ENCODE peak calls at places on chromosomes 7 and 10, in five cellular contexts. W is left ventricle myocardium inferior, B is brain microvascular endothelial cell, U is SK-N-MC, H is OCI-LY7. O is an unnamed sample.

GRCh38 chr7:7181519-7182155 is 707 bp upstream of the C1GALT1 start:
- DNase-seq in H (peak), W (no peak), U (no peak), B (no peak), O (peak)

GRCh38 chr10:101781984-101782810 is 1.0 kb downstream of the NPM3 start:
- DNase-seq in W (no peak), B (no peak), H (peak), U (no peak), O (no peak)

GRCh38 chr7:100865372-100865911 is 1.7 kb upstream of the TRIP6 start:
- DNase-seq in U (no peak), B (no peak), W (no peak), H (no peak), O (no peak)

GRCh38 chr7:40437936-40438634 is 303.3 kb downstream of the SUGCT start:
- DNase-seq in H (no peak), U (no peak), W (no peak), B (peak), O (no peak)

GRCh38 chr10:69389827-69390490 is 26.8 kb downstream of the TACR2 start:
- DNase-seq in H (peak), W (peak), U (no peak), B (no peak), O (no peak)

GRCh38 chr10:71021402-71021801 is 133.0 kb upstream of the PCBD1 start:
- DNase-seq in H (no peak), U (no peak), W (no peak), B (no peak), O (no peak)

GRCh38 chr7:28065308-28065707 is 115.3 kb downstream of the JAZF1 start:
- DNase-seq in H (no peak), W (no peak), B (no peak), U (no peak), O (no peak)

GRCh38 chr7:102836206-102836938 is 76.4 kb upstream of the LRRC17 start:
- DNase-seq in B (peak), U (peak), H (no peak), W (no peak), O (no peak)

GRCh38 chr10:132848951-132849545 is 63.1 kb upstream of the NKX6-2 start:
- DNase-seq in W (no peak), H (no peak), B (no peak), U (no peak), O (no peak)

GRCh38 chr7:106792233-106792926 is 72.7 kb upstream of the PIK3CG start:
- DNase-seq in U (no peak), B (no peak), W (no peak), H (no peak), O (no peak)

GRCh38 chr10:119241066-119241465 is 33.7 kb downstream of the GRK5 start:
- DNase-seq in H (no peak), B (no peak), U (no peak), W (no peak), O (no peak)

GRCh38 chr7:105261689-105262088 is 127.0 kb downstream of the SRPK2 start:
- DNase-seq in H (no peak), B (no peak), W (no peak), U (no peak), O (peak)

GRCh38 chr7:89332026-89332425 is 536.5 kb upstream of the TEX47 start:
- DNase-seq in H (no peak), B (no peak), W (no peak), U (no peak), O (no peak)

GRCh38 chr7:150845471-150845870 is 6.8 kb upstream of the AOC1 start:
- DNase-seq in B (no peak), H (no peak), W (peak), U (no peak), O (peak)

GRCh38 chr10:27743736-27744477 is 1.7 kb downstream of the MKX start:
- DNase-seq in B (no peak), H (no peak), W (no peak), U (no peak), O (no peak)

GRCh38 chr10:71847418-71847817 is 3.6 kb downstream of the PSAP start:
- DNase-seq in W (no peak), U (no peak), H (no peak), B (no peak), O (no peak)

GRCh38 chr7:75734586-75735047 is 4.1 kb downstream of the HIP1 start:
- DNase-seq in U (no peak), B (peak), W (no peak), H (no peak), O (no peak)

GRCh38 chr7:46004965-46005364 is 83.9 kb upstream of the IGFBP3 start:
- DNase-seq in B (no peak), H (no peak), W (no peak), U (no peak), O (no peak)

GRCh38 chr7:33916357-33917081 is 11.2 kb downstream of the BMPER start:
- DNase-seq in B (no peak), W (no peak), U (no peak), H (no peak), O (no peak)

GRCh38 chr7:1372671-1373379 is 86.4 kb downstream of the MICALL2 start:
- DNase-seq in U (no peak), H (no peak), B (no peak), W (no peak), O (no peak)

GRCh38 chr10:79816-80215 is 30.7 kb upstream of the TUBB8 start:
- DNase-seq in B (no peak), W (no peak), U (no peak), H (no peak), O (no peak)

GRCh38 chr7:149027560-149028345 is 552 bp downstream of the PDIA4 start:
- DNase-seq in W (no peak), H (peak), U (no peak), B (no peak), O (no peak)

GRCh38 chr7:156680281-156680680 is 39.7 kb downstream of the RNF32 start:
- DNase-seq in B (no peak), H (no peak), W (no peak), U (no peak), O (no peak)

GRCh38 chr10:80382989-80383388 is 25.4 kb upstream of the PRXL2A start:
- DNase-seq in B (peak), H (peak), U (no peak), W (no peak), O (no peak)

GRCh38 chr7:47100815-47101435 is 481.0 kb downstream of the TNS3 start:
- DNase-seq in H (peak), W (peak), U (no peak), B (peak), O (no peak)

GRCh38 chr7:139626817-139627216 is 103.3 kb downstream of the CLEC2L start:
- DNase-seq in H (peak), B (no peak), U (no peak), W (no peak), O (no peak)

GRCh38 chr7:99201027-99201426 is 6.9 kb downstream of the KPNA7 start:
- DNase-seq in H (no peak), B (peak), W (no peak), U (no peak), O (no peak)

GRCh38 chr7:134359787-134360432 is 43.2 kb upstream of the SLC35B4 start:
- DNase-seq in H (no peak), W (no peak), U (no peak), B (no peak), O (no peak)

GRCh38 chr7:114761973-114762372 is 159.9 kb upstream of the MDFIC start:
- DNase-seq in U (no peak), B (no peak), H (no peak), W (no peak), O (no peak)

GRCh38 chr10:58026036-58026435 is 241.7 kb downstream of the IPMK start:
- DNase-seq in H (no peak), U (no peak), B (no peak), W (no peak), O (no peak)

GRCh38 chr7:157010588-157011332 is at the start of gene MNX1:
- DNase-seq in W (peak), H (peak), B (no peak), U (no peak), O (peak)

GRCh38 chr10:80462986-80463741 is 9.1 kb downstream of the TSPAN14 start:
- DNase-seq in W (no peak), U (no peak), H (peak), B (no peak), O (no peak)

GRCh38 chr10:90125966-90126600 is 424.7 kb downstream of the KIF20B start:
- DNase-seq in H (no peak), B (peak), W (no peak), U (no peak), O (no peak)

GRCh38 chr7:130941322-130942210 is 207.6 kb upstream of the KLF14 start:
- DNase-seq in B (peak), H (peak), U (no peak), W (peak), O (peak)

GRCh38 chr7:123941391-123942180 is 16.5 kb downstream of the SPAM1 start:
- DNase-seq in B (no peak), H (no peak), U (no peak), W (no peak), O (no peak)

GRCh38 chr10:79103078-79103477 is 34.3 kb downstream of the ZMIZ1 start:
- DNase-seq in H (no peak), B (no peak), W (no peak), U (no peak), O (no peak)

GRCh38 chr10:79100761-79101160 is 32.0 kb downstream of the ZMIZ1 start:
- DNase-seq in W (no peak), B (no peak), H (peak), U (no peak), O (no peak)

GRCh38 chr10:79101560-79101971 is 32.8 kb downstream of the ZMIZ1 start:
- DNase-seq in W (no peak), U (no peak), B (no peak), H (peak), O (peak)

GRCh38 chr10:79103585-79103984 is 34.8 kb downstream of the ZMIZ1 start:
- DNase-seq in U (no peak), H (no peak), W (no peak), B (no peak), O (no peak)

DNA sequence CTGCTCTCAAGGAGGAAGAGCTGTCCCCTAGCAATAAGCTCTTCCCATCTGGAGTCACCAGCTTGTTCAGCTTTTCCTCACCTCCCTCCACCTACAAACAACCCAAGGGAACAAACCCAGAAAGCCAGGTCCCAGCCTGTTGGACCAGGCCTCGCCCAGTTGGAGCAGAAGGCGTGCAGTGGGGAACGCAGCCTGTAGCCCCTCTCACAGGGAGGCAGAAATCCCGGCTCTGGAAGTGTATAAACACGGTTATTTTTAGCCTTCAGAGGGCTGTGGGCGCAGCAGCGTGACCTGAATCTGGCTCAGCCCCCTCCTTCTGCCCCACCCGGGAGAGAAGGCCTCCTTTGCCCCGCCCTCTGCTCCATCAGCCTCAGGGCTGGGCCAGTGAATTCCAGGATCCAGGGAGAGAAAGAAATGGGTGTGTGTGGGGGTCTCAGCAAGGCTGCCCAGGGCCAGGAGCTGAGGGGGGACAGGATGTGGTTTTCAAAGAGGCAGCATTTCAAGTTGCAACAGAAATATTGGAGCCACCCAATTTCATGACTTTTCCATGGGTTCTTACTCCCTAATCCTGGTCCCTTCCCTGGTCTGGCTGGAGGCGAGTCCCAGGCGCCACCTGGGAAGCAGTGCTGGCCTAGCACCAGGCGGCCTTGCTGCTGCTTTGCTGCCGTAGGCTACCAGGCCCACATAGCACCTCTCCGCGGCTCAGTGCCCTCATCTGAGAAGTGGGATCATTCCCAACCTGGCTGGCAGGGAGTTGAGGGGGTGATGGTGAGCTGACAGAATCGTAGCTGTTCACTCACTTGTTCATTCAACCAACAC is 33.5 kb downstream of the ZMIZ1 start:
- DNase-seq in W (peak), B (no peak), U (no peak), H (no peak), O (peak)
- H3K27ac ChIP-seq in W (peak), B (no peak), U (no peak), H (peak), O (peak)

GRCh38 chr10:13961853-13962252 is 368.9 kb downstream of the FRMD4A start:
- DNase-seq in H (no peak), B (no peak), U (no peak), W (no peak), O (no peak)

GRCh38 chr10:13959443-13960359 is 371.0 kb downstream of the FRMD4A start:
- DNase-seq in W (no peak), H (no peak), B (no peak), U (no peak), O (no peak)

GRCh38 chr10:13960603-13961002 is 370.1 kb downstream of the FRMD4A start:
- DNase-seq in B (no peak), U (no peak), W (no peak), H (no peak), O (no peak)

GRCh38 chr10:13957856-13958255 is 371.1 kb downstream of the PRPF18 start:
- DNase-seq in H (no peak), B (no peak), W (no peak), U (no peak), O (no peak)

GRCh38 chr10:13961096-13961495 is 369.6 kb downstream of the FRMD4A start:
- DNase-seq in B (peak), H (no peak), U (no peak), W (no peak), O (peak)
- H3K27ac ChIP-seq in B (peak), H (no peak), U (no peak), W (peak), O (peak)

DNA sequence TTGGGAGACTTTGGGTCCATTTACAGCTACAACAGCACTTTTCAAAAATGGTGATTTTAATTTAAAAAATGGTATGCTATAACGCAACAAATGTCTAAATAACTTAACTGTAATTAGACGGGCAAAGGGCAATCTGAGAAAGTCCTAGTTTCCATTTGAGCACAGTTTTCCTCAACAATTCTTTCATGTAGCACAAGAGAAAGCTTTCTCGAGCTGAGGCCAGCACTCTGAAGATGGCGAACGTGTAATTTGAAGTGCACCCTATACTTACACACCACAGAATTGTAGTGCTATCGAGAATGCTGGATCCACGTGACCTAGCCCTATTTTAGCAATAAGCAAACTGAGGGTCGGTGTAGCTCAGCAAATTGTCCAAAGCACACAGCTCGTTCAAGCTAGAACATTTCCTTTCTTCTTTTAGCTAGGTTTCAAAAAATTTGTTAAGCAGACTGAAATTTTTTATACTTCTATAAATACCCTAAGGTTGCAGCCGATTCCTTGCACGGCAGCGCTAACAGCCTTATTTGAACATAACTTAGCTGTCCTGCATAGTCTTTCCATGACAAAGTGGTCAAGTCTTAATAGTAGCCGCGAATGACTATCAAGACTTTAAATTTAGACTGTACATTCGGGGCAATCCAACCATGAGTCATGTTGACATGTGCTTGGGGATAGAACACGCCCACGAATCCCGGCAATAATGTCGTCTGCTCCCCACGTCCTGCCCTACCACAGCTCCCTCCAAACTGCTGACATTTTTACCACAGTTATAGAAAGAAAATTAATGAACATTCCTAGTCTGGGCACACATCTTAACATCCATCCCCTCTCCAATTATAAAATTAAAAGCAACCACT is 10.0 kb downstream of the KLF6 start:
- DNase-seq in B (peak), U (no peak), W (no peak), H (no peak), O (peak)
- H3K27ac ChIP-seq in B (peak), U (peak), W (peak), H (no peak), O (peak)

GRCh38 chr10:120961720-120962259 is 110.6 kb downstream of the WDR11 start:
- DNase-seq in W (no peak), B (no peak), U (no peak), H (no peak), O (no peak)
- H3K27ac ChIP-seq in W (no peak), B (no peak), U (no peak), H (no peak), O (no peak)

GRCh38 chr10:120283093-120283492 is 173.9 kb upstream of the PLPP4 start:
- DNase-seq in H (no peak), W (no peak), U (no peak), B (no peak), O (no peak)

GRCh38 chr10:120285408-120285807 is 171.6 kb upstream of the PLPP4 start:
- DNase-seq in U (no peak), B (no peak), H (no peak), W (no peak), O (no peak)

GRCh38 chr10:120279196-120279595 is 177.8 kb upstream of the PLPP4 start:
- DNase-seq in U (no peak), H (no peak), W (no peak), B (no peak), O (no peak)

GRCh38 chr10:120286280-120286679 is 170.7 kb upstream of the PLPP4 start:
- DNase-seq in B (no peak), W (no peak), U (no peak), H (no peak), O (no peak)

DNA sequence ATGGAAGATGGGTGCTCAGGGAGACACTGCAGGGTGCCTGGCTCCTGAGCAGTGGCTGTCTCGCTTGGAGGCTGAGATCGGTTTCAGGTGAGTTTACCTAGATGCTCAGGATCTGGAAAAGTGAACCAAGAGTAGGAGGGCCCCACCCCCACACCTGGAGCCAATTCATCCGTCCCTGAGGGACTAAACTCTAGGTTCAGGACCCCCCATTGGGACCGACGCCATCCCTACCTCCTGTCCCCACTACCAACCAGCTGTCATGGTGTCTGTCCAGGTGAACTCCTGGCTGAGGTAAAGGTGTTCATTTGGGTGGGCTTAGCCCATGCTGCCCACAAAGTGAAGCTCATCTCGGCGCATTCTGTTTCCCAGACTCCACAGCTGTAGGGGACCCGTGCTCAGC is 174.6 kb upstream of the PLPP4 start:
- DNase-seq in U (no peak), H (no peak), B (no peak), W (no peak), O (no peak)
- H3K27ac ChIP-seq in U (no peak), H (no peak), B (no peak), W (no peak), O (no peak)

DNA sequence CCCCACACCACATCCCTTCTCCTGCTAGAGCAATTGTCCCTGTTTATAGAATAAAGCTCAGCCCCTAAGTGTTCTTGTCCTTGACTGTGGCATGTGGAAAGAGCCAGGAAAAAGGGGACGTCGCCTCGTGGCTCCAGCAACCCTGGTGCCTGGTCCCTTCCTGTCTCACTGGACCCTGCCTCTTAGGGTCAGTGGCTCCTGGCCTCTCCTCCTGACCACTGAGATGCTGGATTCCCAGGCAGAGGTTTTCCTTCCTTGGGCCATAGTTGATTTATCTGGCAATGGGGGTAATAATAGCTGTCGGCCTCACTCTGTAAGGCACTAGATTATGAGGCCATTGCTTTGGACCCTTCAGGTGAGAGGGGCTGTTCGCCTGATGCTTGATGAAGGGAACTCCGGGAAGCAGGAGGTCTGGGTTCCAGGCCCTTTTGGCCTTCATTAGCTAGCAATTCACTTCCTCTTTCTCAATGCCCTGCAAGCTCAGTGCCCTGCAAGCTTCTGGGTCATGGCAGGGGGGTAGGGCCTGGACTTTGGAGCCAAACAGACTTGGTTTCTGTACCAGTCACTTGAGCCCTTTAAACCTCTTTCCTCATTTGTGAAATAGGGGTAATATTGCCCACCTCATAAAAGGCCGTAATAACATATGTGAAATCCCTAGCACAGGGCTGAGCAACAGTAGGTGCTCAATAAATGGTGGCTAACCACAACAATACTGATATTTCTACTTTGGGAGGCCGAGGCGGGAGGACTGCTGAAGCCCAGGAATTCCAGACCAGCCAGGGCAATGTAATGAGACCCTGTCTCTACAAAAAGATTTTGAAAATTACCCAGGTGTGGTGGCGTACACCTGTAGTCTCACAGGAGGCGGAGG is 1.1 kb downstream of the ASL start:
- DNase-seq in U (no peak), B (no peak), W (no peak), H (peak), O (no peak)
- H3K27ac ChIP-seq in U (no peak), B (no peak), W (peak), H (no peak), O (no peak)